ENCODE peak calls at places on chromosomes 1 and 21, in ten cellular contexts. One of them, this sample, is unnamed.

GRCh38 chr1:156082111-156083091 is at the start of gene MEX3A:
- DNase-seq in Calu3: peak; percentile 83
- DNase-seq in fibroblast of the aortic adventitia: peak; percentile 64
- DNase-seq in AG09319: no peak
- DNase-seq in left ventricle myocardium superior: peak; percentile 82
- DNase-seq in A172: peak; percentile 85
- DNase-seq in Ammon's horn: peak; percentile 67
- DNase-seq in keratinocyte: no peak
- DNase-seq in breast epithelium: peak; percentile 75
- DNase-seq in iris pigment epithelial cell: peak; percentile 67
- DNase-seq in this sample: peak; percentile 47

GRCh38 chr21:46038871-46039397 is 57.4 kb downstream of the COL6A1 start:
- DNase-seq in A172: peak; percentile 80
- DNase-seq in AG09319: no peak
- DNase-seq in iris pigment epithelial cell: peak; percentile 87
- DNase-seq in Ammon's horn: no peak
- DNase-seq in keratinocyte: no peak
- DNase-seq in breast epithelium: peak; percentile 61
- DNase-seq in left ventricle myocardium superior: peak; percentile 85
- DNase-seq in Calu3: peak; percentile 59
- DNase-seq in fibroblast of the aortic adventitia: peak; percentile 33
- DNase-seq in this sample: peak; percentile 99

GRCh38 chr1:64745181-64745985 is 508 bp downstream of the RAVER2 start:
- DNase-seq in fibroblast of the aortic adventitia: peak; percentile 55
- DNase-seq in Ammon's horn: peak; percentile 47
- DNase-seq in left ventricle myocardium superior: peak; percentile 31
- DNase-seq in Calu3: peak; percentile 24
- DNase-seq in breast epithelium: no peak
- DNase-seq in keratinocyte: no peak
- DNase-seq in A172: peak; percentile 11
- DNase-seq in AG09319: no peak
- DNase-seq in iris pigment epithelial cell: peak; percentile 65
- DNase-seq in this sample: peak; percentile 46

GRCh38 chr1:62181531-62181930 is 13.1 kb upstream of the L1TD1 start:
- DNase-seq in Ammon's horn: no peak
- DNase-seq in left ventricle myocardium superior: no peak
- DNase-seq in AG09319: no peak
- DNase-seq in keratinocyte: no peak
- DNase-seq in breast epithelium: no peak
- DNase-seq in A172: no peak
- DNase-seq in fibroblast of the aortic adventitia: no peak
- DNase-seq in Calu3: no peak
- DNase-seq in iris pigment epithelial cell: no peak
- DNase-seq in this sample: no peak

GRCh38 chr21:17911628-17912027 is 92.5 kb upstream of the C21orf91 start:
- DNase-seq in left ventricle myocardium superior: no peak
- DNase-seq in fibroblast of the aortic adventitia: peak; percentile 54
- DNase-seq in A172: no peak
- DNase-seq in Calu3: no peak
- DNase-seq in keratinocyte: no peak
- DNase-seq in Ammon's horn: no peak
- DNase-seq in breast epithelium: no peak
- DNase-seq in AG09319: no peak
- DNase-seq in iris pigment epithelial cell: peak; percentile 14
- DNase-seq in this sample: peak; percentile 93

GRCh38 chr21:18318156-18318555 is 73.5 kb downstream of the CHODL start:
- DNase-seq in breast epithelium: no peak
- DNase-seq in fibroblast of the aortic adventitia: no peak
- DNase-seq in AG09319: no peak
- DNase-seq in Ammon's horn: no peak
- DNase-seq in keratinocyte: no peak
- DNase-seq in A172: no peak
- DNase-seq in left ventricle myocardium superior: no peak
- DNase-seq in Calu3: no peak
- DNase-seq in iris pigment epithelial cell: no peak
- DNase-seq in this sample: no peak

GRCh38 chr1:99740141-99740540 is 26.3 kb downstream of the FRRS1 start:
- DNase-seq in keratinocyte: no peak
- DNase-seq in left ventricle myocardium superior: no peak
- DNase-seq in breast epithelium: no peak
- DNase-seq in iris pigment epithelial cell: no peak
- DNase-seq in A172: no peak
- DNase-seq in fibroblast of the aortic adventitia: no peak
- DNase-seq in Calu3: no peak
- DNase-seq in Ammon's horn: no peak
- DNase-seq in AG09319: no peak
- DNase-seq in this sample: no peak

GRCh38 chr21:17796037-17796403 is 23.1 kb downstream of the C21orf91 start:
- DNase-seq in keratinocyte: no peak
- DNase-seq in fibroblast of the aortic adventitia: no peak
- DNase-seq in breast epithelium: no peak
- DNase-seq in AG09319: no peak
- DNase-seq in iris pigment epithelial cell: no peak
- DNase-seq in A172: no peak
- DNase-seq in left ventricle myocardium superior: no peak
- DNase-seq in Calu3: no peak
- DNase-seq in Ammon's horn: no peak
- DNase-seq in this sample: no peak

GRCh38 chr1:84758968-84759491 is 68.8 kb upstream of the SSX2IP start:
- DNase-seq in AG09319: no peak
- DNase-seq in iris pigment epithelial cell: peak; percentile 45
- DNase-seq in Calu3: no peak
- DNase-seq in Ammon's horn: peak; percentile 83
- DNase-seq in left ventricle myocardium superior: peak; percentile 32
- DNase-seq in breast epithelium: peak; percentile 45
- DNase-seq in keratinocyte: no peak
- DNase-seq in A172: peak; percentile 18
- DNase-seq in fibroblast of the aortic adventitia: peak; percentile 41
- DNase-seq in this sample: no peak

GRCh38 chr1:222601233-222601632 is 11.5 kb upstream of the TAF1A start:
- DNase-seq in Calu3: no peak
- DNase-seq in keratinocyte: no peak
- DNase-seq in left ventricle myocardium superior: no peak
- DNase-seq in breast epithelium: no peak
- DNase-seq in AG09319: no peak
- DNase-seq in iris pigment epithelial cell: no peak
- DNase-seq in A172: no peak
- DNase-seq in Ammon's horn: no peak
- DNase-seq in fibroblast of the aortic adventitia: no peak
- DNase-seq in this sample: no peak

GRCh38 chr1:17233675-17234074 is 15.2 kb upstream of the PADI3 start:
- DNase-seq in Calu3: peak; percentile 91
- DNase-seq in left ventricle myocardium superior: peak; percentile 46
- DNase-seq in Ammon's horn: peak; percentile 79
- DNase-seq in AG09319: no peak
- DNase-seq in iris pigment epithelial cell: peak; percentile 80
- DNase-seq in A172: peak; percentile 98
- DNase-seq in fibroblast of the aortic adventitia: peak; percentile 94
- DNase-seq in keratinocyte: peak; percentile 98
- DNase-seq in breast epithelium: peak; percentile 91
- DNase-seq in this sample: peak; percentile 81

GRCh38 chr1:213327318-213327667 is 276.3 kb downstream of the RPS6KC1 start:
- DNase-seq in breast epithelium: peak; percentile 86
- DNase-seq in A172: peak; percentile 63
- DNase-seq in AG09319: no peak
- DNase-seq in Ammon's horn: peak; percentile 10
- DNase-seq in left ventricle myocardium superior: no peak
- DNase-seq in fibroblast of the aortic adventitia: peak; percentile 82
- DNase-seq in keratinocyte: no peak
- DNase-seq in iris pigment epithelial cell: peak; percentile 74
- DNase-seq in Calu3: peak; percentile 58
- DNase-seq in this sample: peak; percentile 89